ENCODE peak calls at places on chromosomes 16 and 17, in seven cellular contexts. N is fibroblast of lung, T is thoracic aorta, D is stomach, V is astrocyte, S is transverse colon, M is BJ. A is an unnamed sample.

GRCh38 chr17:82802141-82802540 is 37.7 kb downstream of the ZNF750 start:
- DNase-seq in M (no peak), D (no peak), V (peak; percentile 60), S (no peak), T (no peak), N (no peak), A (no peak)

GRCh38 chr16:80804451-80805383 is at the start of gene CDYL2:
- DNase-seq in M (no peak), S (peak; percentile 61), T (no peak), N (peak; percentile 19), D (peak; percentile 65), V (no peak), A (peak; percentile 23)

GRCh38 chr17:38980455-38981217 is 13.4 kb upstream of the FBXO47 start:
- DNase-seq in V (peak; percentile 39), S (no peak), M (peak; percentile 79), N (peak; percentile 22), T (no peak), D (no peak), A (no peak)

GRCh38 chr16:84593825-84594724 is 23.8 kb downstream of the COTL1 start:
- DNase-seq in M (no peak), S (peak; percentile 84), D (peak; percentile 78), N (peak; percentile 50), T (no peak), V (no peak), A (no peak)

GRCh38 chr17:81309140-81309858 is 14.2 kb upstream of the SLC38A10 start:
- DNase-seq in D (peak; percentile 90), M (no peak), T (peak; percentile 46), V (no peak), N (peak; percentile 74), S (peak; percentile 96), A (no peak)

GRCh38 chr17:32261937-32262510 is 3.6 kb upstream of the RHBDL3 start:
- DNase-seq in M (no peak), T (no peak), S (no peak), N (no peak), D (no peak), V (no peak), A (no peak)

GRCh38 chr16:12964466-12964865 is 63.1 kb downstream of the SHISA9 start:
- DNase-seq in V (no peak), N (no peak), S (no peak), T (no peak), M (no peak), D (no peak), A (no peak)

GRCh38 chr16:9128346-9129342 is 37.2 kb downstream of the HAPSTR1 start:
- DNase-seq in N (no peak), M (no peak), D (no peak), V (no peak), S (no peak), T (no peak), A (no peak)

GRCh38 chr17:81523139-81524062 is 4.8 kb upstream of the FSCN2 start:
- DNase-seq in S (no peak), M (no peak), N (peak; percentile 54), T (no peak), V (no peak), D (peak; percentile 74), A (no peak)

GRCh38 chr16:4702466-4702808 is 9.1 kb downstream of the NUDT16L1 start:
- DNase-seq in D (no peak), M (no peak), T (no peak), S (no peak), V (no peak), N (no peak), A (no peak)

DNA sequence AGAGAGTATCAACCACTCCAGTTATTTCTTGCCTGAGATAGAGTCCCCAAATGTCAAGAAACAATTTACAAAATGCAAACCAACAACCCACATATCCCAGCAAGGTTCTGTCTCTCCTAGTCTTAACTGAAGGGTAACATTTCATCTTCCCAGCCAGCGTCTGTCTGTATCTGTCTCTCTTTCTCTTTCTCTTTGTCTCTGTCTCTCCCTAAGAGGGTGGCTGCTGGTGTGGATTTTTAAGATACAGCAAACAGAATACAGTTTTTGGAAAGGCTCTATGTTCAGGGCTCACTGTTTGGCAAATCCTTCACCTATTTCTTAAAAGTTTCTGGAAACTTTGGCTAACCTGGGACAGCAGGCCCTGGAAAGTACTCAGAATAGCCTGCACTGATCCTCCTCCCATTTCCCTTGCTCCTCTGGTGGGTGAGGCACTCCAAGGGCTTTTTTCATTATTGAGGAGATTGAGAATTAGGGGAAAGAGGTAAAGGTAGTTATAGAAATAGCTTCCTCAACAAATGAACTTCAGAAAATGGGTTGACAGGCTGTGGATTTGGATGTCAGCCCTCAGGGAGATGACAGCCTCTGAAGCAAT is 6.2 kb downstream of the HOXB4 start:
- DNase-seq in T (no peak), D (no peak), M (no peak), N (no peak), V (no peak), S (no peak), A (no peak)
- H3K4me3 ChIP-seq in T (peak overlapping the region; percentile 64), D (peak overlapping the region; percentile 40), M (no peak overlapping the region), N (peak overlapping the region; percentile 44), V (peak overlapping the region; percentile 11), S (no peak overlapping the region), A (no peak overlapping the region)

DNA sequence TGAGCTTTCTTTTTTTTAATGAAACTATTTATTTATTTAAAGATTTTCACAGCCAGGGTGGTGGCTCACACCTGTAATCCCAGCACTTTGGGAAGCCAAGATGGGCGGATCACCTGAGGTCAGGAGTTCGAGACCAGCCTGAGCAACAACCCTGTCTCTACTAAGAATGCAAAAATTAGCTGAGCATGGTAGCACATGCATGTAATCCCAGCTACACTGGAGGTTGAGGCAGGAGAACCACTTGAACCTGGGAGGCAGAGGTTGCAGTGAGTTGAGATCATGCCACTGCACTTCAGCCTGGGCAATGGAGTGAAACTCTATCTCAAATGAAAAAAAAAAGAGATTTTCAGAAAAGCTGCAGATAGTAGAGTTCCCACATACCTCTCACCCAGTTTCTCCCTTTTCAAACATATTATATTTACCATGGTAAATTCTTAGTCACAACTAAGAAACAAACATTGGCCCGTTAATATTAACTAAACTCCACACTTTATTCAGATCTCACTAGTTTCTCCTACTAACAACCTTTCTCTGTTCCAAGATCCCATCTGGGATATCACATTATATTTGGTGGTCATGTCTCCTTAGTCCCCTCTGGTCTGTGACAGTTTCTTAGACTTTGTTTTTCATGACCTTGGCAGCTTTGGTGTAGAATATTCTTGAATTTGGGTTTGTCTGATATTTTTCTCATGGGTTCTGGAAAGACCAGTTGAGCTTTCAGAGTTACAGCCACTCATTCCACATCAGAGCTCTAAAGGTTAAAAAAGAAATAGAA is 7.8 kb upstream of the TAT start:
- DNase-seq in M (no peak), V (no peak), S (no peak), T (no peak), N (no peak), D (no peak), A (no peak)
- H3K27me3 ChIP-seq in M (no peaks in the 10 kb centered on the region), V (no peaks in the 10 kb centered on the region), S (peaks cover 11% of the 10 kb centered on the region), T (no peaks in the 10 kb centered on the region), N (no peaks in the 10 kb centered on the region), D (peaks cover 7% of the 10 kb centered on the region), A (no peaks in the 10 kb centered on the region)

GRCh38 chr17:28369684-28370034 is 448 bp downstream of the VTN start:
- DNase-seq in D (no peak), M (no peak), V (no peak), S (no peak), T (no peak), N (no peak), A (no peak)
- TF ChIP-seq CTCF in D (no peak), M (no peak), V (no peak), S (no peak), T (no peak), N (no peak), A (no peak)

GRCh38 chr17:64425191-64425590 is 23.7 kb upstream of the MILR1 start:
- DNase-seq in N (no peak), S (no peak), V (no peak), D (no peak), T (no peak), M (no peak), A (peak; percentile 59)

GRCh38 chr17:64428406-64428805 is 20.5 kb upstream of the MILR1 start:
- DNase-seq in D (no peak), V (no peak), N (no peak), T (no peak), M (no peak), S (no peak), A (no peak)

GRCh38 chr17:64423881-64424280 is 25.0 kb upstream of the MILR1 start:
- DNase-seq in T (no peak), V (peak; percentile 15), N (peak; percentile 25), D (no peak), S (no peak), M (no peak), A (no peak)

GRCh38 chr17:64426584-64426983 is 22.3 kb upstream of the MILR1 start:
- DNase-seq in V (no peak), T (no peak), M (no peak), S (no peak), N (no peak), D (no peak), A (no peak)

GRCh38 chr17:64424318-64424717 is 24.6 kb upstream of the MILR1 start:
- DNase-seq in V (no peak), T (no peak), D (no peak), N (no peak), M (no peak), S (no peak), A (no peak)
- H3K4me3 ChIP-seq in V (no peak overlapping the region), T (no peak overlapping the region), D (no peak overlapping the region), N (no peak overlapping the region), M (no peak overlapping the region), S (no peak overlapping the region), A (no peak overlapping the region)

GRCh38 chr17:36923814-36924221 is 13.5 kb upstream of the LHX1 start:
- DNase-seq in S (no peak), D (no peak), V (peak; percentile 54), M (no peak), N (no peak), T (no peak), A (peak; percentile 18)
- H3K27me3 ChIP-seq in S (peaks cover 79% of the 10 kb centered on the region), D (peaks cover 89% of the 10 kb centered on the region), V (peaks cover 14% of the 10 kb centered on the region), M (peaks cover 46% of the 10 kb centered on the region), N (peaks cover 24% of the 10 kb centered on the region), T (peaks cover 15% of the 10 kb centered on the region), A (peaks cover 3% of the 10 kb centered on the region)

GRCh38 chr16:1495281-1496262 is 2.4 kb downstream of the TELO2 start:
- DNase-seq in D (no peak), M (no peak), S (no peak), T (no peak), N (no peak), V (no peak), A (no peak)

GRCh38 chr16:1493746-1494094 is 560 bp downstream of the TELO2 start:
- DNase-seq in V (no peak), N (no peak), M (no peak), D (no peak), T (no peak), S (no peak), A (no peak)

GRCh38 chr16:1492923-1493745 is at the start of gene TELO2:
- DNase-seq in N (peak; percentile 82), S (peak; percentile 86), D (peak; percentile 84), T (no peak), V (peak; percentile 39), M (no peak), A (peak; percentile 44)

GRCh38 chr16:1494711-1495110 is 1.6 kb downstream of the TELO2 start:
- DNase-seq in V (no peak), M (no peak), T (no peak), S (no peak), N (peak; percentile 6), D (no peak), A (no peak)

GRCh38 chr16:1494129-1494640 is 1.0 kb downstream of the TELO2 start:
- DNase-seq in T (no peak), V (peak; percentile 50), M (peak; percentile 19), S (peak; percentile 32), D (peak; percentile 44), N (peak; percentile 74), A (peak; percentile 34)
- TF ChIP-seq CTCF in T (peak; percentile 56), V (peak; percentile 35), M (peak; percentile 93), S (peak; percentile 26), D (no peak), N (peak; percentile 75), A (peak; percentile 66)

GRCh38 chr16:3607634-3608033 is 3.8 kb downstream of the SLX4 start:
- DNase-seq in N (no peak), D (no peak), S (no peak), M (no peak), V (no peak), T (no peak), A (no peak)
- H3K4me3 ChIP-seq in N (no peak overlapping the region), D (no peak overlapping the region), S (no peak overlapping the region), M (no peak overlapping the region), V (no peak overlapping the region), T (no peak overlapping the region), A (no peak overlapping the region)

A was measured in bronchial epithelial cell.